ENCODE peak calls at places on chromosomes 4 and X, in ten cellular contexts. T is effector memory CD4-positive, alpha-beta T cell; P is A549; N is progenitor cell of endocrine pancreas; L is stimulated activated CD4-positive, alpha-beta T cell treated with anti-CD3 and anti-CD28 coated beads, Interleukin-2, amount 100 ng/mL, for 24 hours; M is amniotic epithelial cell; U is activated CD8-positive, alpha-beta memory T cell treated with anti-CD3 and anti-CD28 coated beads, Interleukin-2, amount 50 U/mL, for 4 hours; F is GM12865; S is activated T-cell treated with anti-CD3 and anti-CD28 coated beads, Interleukin-2, amount 50 U/mL, for 24 hours; E is immature natural killer cell. V is an unnamed sample.

GRCh38 chr4:172892300-172892699 is 276.3 kb upstream of the GALNT7 start:
- DNase-seq in T (no peak), P (peak; percentile 35), N (no peak), L (no peak), M (peak; percentile 4), U (no peak), F (peak; percentile 48), S (no peak), E (no peak), V (no peak)

GRCh38 chrX:153379508-153379907 is 21.6 kb downstream of the PNMA6E start:
- DNase-seq in T (no peak), P (no peak), N (no peak), L (no peak), M (no peak), U (no peak), F (no peak), S (no peak), E (no peak), V (peak; percentile 43)

GRCh38 chr4:42048394-42048793 is 58.1 kb downstream of the SLC30A9 start:
- DNase-seq in T (no peak), P (peak; percentile 66), N (no peak), L (no peak), M (peak; percentile 87), U (no peak), F (no peak), S (no peak), E (no peak), V (no peak)

GRCh38 chr4:15778742-15779231 is 659 bp downstream of the CD38 start:
- DNase-seq in T (peak; percentile 7), P (peak; percentile 41), N (no peak), L (peak; percentile 54), M (no peak), U (peak; percentile 35), F (peak; percentile 88), S (peak; percentile 67), E (peak; percentile 85), V (no peak)

GRCh38 chr4:156583265-156583664 is 388.3 kb downstream of the PDGFC start:
- DNase-seq in T (no peak), P (no peak), N (no peak), L (no peak), M (no peak), U (no peak), F (no peak), S (no peak), E (no peak), V (no peak)

GRCh38 chr4:85966308-85966882 is 393.5 kb downstream of the MAPK10 start:
- DNase-seq in T (no peak), P (no peak), N (no peak), L (no peak), M (peak; percentile 33), U (no peak), F (no peak), S (no peak), E (no peak), V (no peak)

GRCh38 chr4:1516261-1516660 is 110.0 kb upstream of the NKX1-1 start:
- DNase-seq in T (no peak), P (no peak), N (no peak), L (no peak), M (no peak), U (no peak), F (no peak), S (no peak), E (no peak), V (no peak)

GRCh38 chr4:137180349-137180748 is 351.9 kb downstream of the PCDH18 start:
- DNase-seq in T (no peak), P (peak; percentile 4), N (no peak), L (no peak), M (peak; percentile 7), U (no peak), F (no peak), S (no peak), E (no peak), V (no peak)

GRCh38 chr4:139876328-139876941 is 210.8 kb downstream of the MGST2 start:
- DNase-seq in T (no peak), P (no peak), N (no peak), L (no peak), M (no peak), U (no peak), F (no peak), S (no peak), E (peak; percentile 34), V (no peak)

GRCh38 chr4:71290074-71290473 is 48.7 kb upstream of the SLC4A4 start:
- DNase-seq in T (no peak), P (no peak), N (no peak), L (no peak), M (peak; percentile 67), U (no peak), F (no peak), S (no peak), E (no peak), V (no peak)

GRCh38 chr4:169270810-169271691 is at the start of gene SH3RF1:
- DNase-seq in T (no peak), P (peak; percentile 80), N (peak; percentile 74), L (peak; percentile 24), M (peak; percentile 76), U (no peak), F (peak; percentile 85), S (peak; percentile 31), E (peak; percentile 47), V (peak; percentile 94)

GRCh38 chrX:153609917-153610833 is 11.2 kb upstream of the CCNQ start:
- DNase-seq in T (peak; percentile 54), P (peak; percentile 74), N (peak; percentile 68), L (peak; percentile 82), M (peak; percentile 45), U (peak; percentile 79), F (peak; percentile 70), S (peak; percentile 85), E (peak; percentile 73), V (no peak)

GRCh38 chr4:137861682-137862081 is 329.4 kb upstream of the PCDH18 start:
- DNase-seq in T (no peak), P (peak; percentile 0), N (no peak), L (no peak), M (peak; percentile 13), U (no peak), F (no peak), S (no peak), E (no peak), V (no peak)

V was measured in coronary artery.